ENCODE peak calls at places on chromosomes 2 and 18, in six cellular contexts. L, J, B, D, I and V are unnamed samples.

GRCh38 chr2:101277111-101277510 is 24.4 kb downstream of the CNOT11 start:
- DNase-seq in I (no peak), B (no peak), L (no peak), D (peak), J (no peak), V (no peak)

GRCh38 chr2:41167014-41167413 is 715.1 kb upstream of the SLC8A1 start:
- DNase-seq in I (no peak), L (no peak), J (no peak), B (no peak), D (no peak), V (no peak)

GRCh38 chr2:216745453-216745852 is 50.1 kb upstream of the IGFBP5 start:
- DNase-seq in J (no peak), B (no peak), L (no peak), D (no peak), I (no peak), V (no peak)

GRCh38 chr2:166867874-166868514 is 20.3 kb upstream of the XIRP2 start:
- DNase-seq in D (no peak), J (no peak), B (no peak), L (no peak), I (no peak), V (no peak)

GRCh38 chr2:160096414-160096813 is 34.0 kb upstream of the PLA2R1 start:
- DNase-seq in L (no peak), B (no peak), J (no peak), I (no peak), D (peak), V (no peak)

GRCh38 chr18:22170421-22171262 is 1.3 kb downstream of the GATA6 start:
- DNase-seq in J (no peak), D (no peak), I (no peak), B (peak), L (no peak), V (no peak)

GRCh38 chr2:218271487-218271797 is 1.1 kb downstream of the PNKD start:
- DNase-seq in B (no peak), D (peak), L (no peak), J (no peak), I (peak), V (peak)

GRCh38 chr2:50126845-50127244 is 905.1 kb downstream of the NRXN1 start:
- DNase-seq in D (no peak), L (no peak), B (no peak), I (no peak), J (no peak), V (no peak)

GRCh38 chr2:119645173-119645846 is 33.7 kb upstream of the TMEM177 start:
- DNase-seq in J (no peak), D (peak), B (no peak), I (no peak), L (no peak), V (no peak)

GRCh38 chr2:187577310-187577709 is 23.1 kb upstream of the TFPI start:
- DNase-seq in B (no peak), L (no peak), D (no peak), I (no peak), J (no peak), V (no peak)

GRCh38 chr2:174012347-174013309 is 47.5 kb upstream of the SP3 start:
- DNase-seq in I (peak), L (no peak), J (peak), D (no peak), B (peak), V (peak)

GRCh38 chr2:222903234-222904220 is 42.7 kb downstream of the ACSL3 start:
- DNase-seq in D (peak), L (peak), B (no peak), I (peak), J (no peak), V (no peak)

GRCh38 chr18:68847219-68847860 is 49.5 kb downstream of the CCDC102B start:
- DNase-seq in L (peak), J (no peak), B (no peak), D (peak), I (no peak), V (no peak)

GRCh38 chr2:238169708-238170251 is 11.0 kb downstream of the ERFE start:
- DNase-seq in D (peak), L (no peak), J (no peak), B (no peak), I (no peak), V (peak)

GRCh38 chr2:1651131-1652066 is 92.9 kb downstream of the PXDN start:
- DNase-seq in J (no peak), D (no peak), B (no peak), I (no peak), L (no peak), V (no peak)

GRCh38 chr2:119808516-119809147 is 48.9 kb downstream of the PTPN4 start:
- DNase-seq in L (no peak), J (no peak), I (no peak), D (peak), B (no peak), V (no peak)

GRCh38 chr2:239644016-239644415 is 243.2 kb upstream of the HDAC4 start:
- DNase-seq in I (no peak), J (no peak), L (no peak), B (no peak), D (no peak), V (no peak)

GRCh38 chr2:52428224-52428623 is 1339.4 kb upstream of the CHAC2 start:
- DNase-seq in I (no peak), D (no peak), B (no peak), L (no peak), J (no peak), V (no peak)

GRCh38 chr2:9145109-9145751 is 61.4 kb upstream of the ASAP2 start:
- DNase-seq in L (no peak), J (no peak), B (no peak), D (no peak), I (no peak), V (peak)

GRCh38 chr2:240355962-240356361 is 79.5 kb upstream of the GPC1 start:
- DNase-seq in B (no peak), J (no peak), I (no peak), L (no peak), D (no peak), V (no peak)

GRCh38 chr18:13461936-13462335 is 243.4 kb downstream of the LDLRAD4 start:
- DNase-seq in D (no peak), L (no peak), I (no peak), B (no peak), J (no peak), V (no peak)

GRCh38 chr2:12005886-12006681 is 259.7 kb downstream of the LPIN1 start:
- DNase-seq in L (peak), I (peak), D (peak), B (no peak), J (peak), V (no peak)

GRCh38 chr2:118604831-118605230 is 242.6 kb downstream of the EN1 start:
- DNase-seq in L (no peak), B (no peak), D (no peak), J (no peak), I (no peak), V (no peak)

GRCh38 chr2:188734688-188735087 is 239.5 kb upstream of the COL3A1 start:
- DNase-seq in J (no peak), I (no peak), L (no peak), B (no peak), D (no peak), V (no peak)

GRCh38 chr2:2701176-2701781 is 370.2 kb upstream of the MYT1L start:
- DNase-seq in J (no peak), D (no peak), I (no peak), L (no peak), B (no peak), V (no peak)

GRCh38 chr2:217935901-217936684 is 66.7 kb downstream of the TNS1 start:
- DNase-seq in J (no peak), I (no peak), D (peak), L (no peak), B (no peak), V (no peak)